ENCODE peak calls at places on chromosomes 7 and 10, in nine cellular contexts. I is ascending aorta, X is upper lobe of right lung, U is cardiac muscle cell, W is dorsolateral prefrontal cortex, L is HepG2, K is fibroblast of lung, V is GM13976, M is AG10803. T is an unnamed sample.
A peak's percentile ranks its signal among the peaks of the same experiment; 100 is the strongest.

GRCh38 chr10:43427166-43427825 is 9.6 kb upstream of the ZNF487 start:
- DNase-seq in W (no peak), K (no peak), L (no peak), M (no peak), V (no peak), U (no peak), I (no peak), X (no peak), T (no peak)

GRCh38 chr10:93180402-93181040 is 106.8 kb downstream of the CYP26A1 start:
- DNase-seq in K (peak; percentile 39), I (no peak), X (no peak), L (no peak), V (no peak), W (no peak), M (peak; percentile 87), U (no peak), T (no peak)

GRCh38 chr10:72846225-72846624 is 47.3 kb upstream of the OIT3 start:
- DNase-seq in X (no peak), W (no peak), U (no peak), K (peak; percentile 90), L (no peak), I (no peak), V (no peak), M (peak; percentile 51), T (no peak)

GRCh38 chr10:101967713-101968112 is 88.3 kb downstream of the ARMH3 start:
- DNase-seq in I (no peak), X (no peak), M (peak; percentile 20), W (no peak), V (no peak), K (peak; percentile 68), U (no peak), L (no peak), T (no peak)

GRCh38 chr10:118960166-118961090 is 69.1 kb upstream of the NANOS1 start:
- DNase-seq in X (no peak), U (no peak), W (no peak), L (no peak), K (no peak), I (no peak), M (peak; percentile 49), V (no peak), T (no peak)

GRCh38 chr7:131042269-131043160 is 285.2 kb upstream of the MKLN1 start:
- DNase-seq in V (no peak), X (no peak), I (no peak), W (no peak), M (no peak), K (no peak), U (no peak), L (no peak), T (no peak)

GRCh38 chr10:32298066-32298812 is 48.7 kb downstream of the EPC1 start:
- DNase-seq in U (no peak), I (no peak), W (no peak), L (peak; percentile 21), V (no peak), X (no peak), M (peak; percentile 54), K (peak; percentile 91), T (no peak)

GRCh38 chr7:67553378-67553777 is 556.7 kb downstream of the TYW1 start:
- DNase-seq in W (no peak), K (no peak), V (no peak), M (peak; percentile 11), U (no peak), L (peak; percentile 5), I (no peak), X (no peak), T (no peak)

GRCh38 chr10:119399466-119399865 is 143.1 kb downstream of the RGS10 start:
- DNase-seq in V (no peak), X (no peak), L (no peak), M (no peak), W (no peak), K (no peak), U (no peak), I (no peak), T (no peak)

GRCh38 chr7:99083733-99084132 is 60.2 kb downstream of the SMURF1 start:
- DNase-seq in K (no peak), I (no peak), W (no peak), X (no peak), L (no peak), U (no peak), M (no peak), V (no peak), T (no peak)

GRCh38 chr10:9869185-9869584 is 1148.5 kb upstream of the CELF2 start:
- DNase-seq in M (no peak), L (no peak), I (no peak), W (no peak), K (no peak), V (no peak), X (no peak), U (no peak), T (no peak)

GRCh38 chr10:107496594-107496993 is 332.1 kb upstream of the SORCS1 start:
- DNase-seq in U (no peak), L (no peak), V (no peak), M (peak; percentile 11), I (no peak), X (no peak), K (peak; percentile 9), W (no peak), T (no peak)

GRCh38 chr7:6256709-6257535 is 15.5 kb downstream of the CYTH3 start:
- DNase-seq in L (peak; percentile 36), M (peak; percentile 89), K (peak; percentile 80), X (no peak), V (peak; percentile 61), U (no peak), I (peak; percentile 81), W (no peak), T (peak; percentile 31)

GRCh38 chr7:11707606-11708193 is 124.3 kb downstream of the THSD7A start:
- DNase-seq in W (no peak), I (no peak), L (no peak), V (no peak), K (peak; percentile 58), U (no peak), X (no peak), M (no peak), T (no peak)

GRCh38 chr10:73219384-73219783 is 27.7 kb downstream of the DNAJC9 start:
- DNase-seq in X (no peak), M (no peak), K (no peak), I (no peak), U (no peak), W (no peak), L (no peak), V (no peak), T (no peak)

GRCh38 chr10:75662715-75663114 is 231.3 kb downstream of the LRMDA start:
- DNase-seq in V (no peak), I (peak; percentile 88), X (no peak), K (peak; percentile 95), U (no peak), M (peak; percentile 98), W (no peak), L (no peak), T (no peak)

GRCh38 chr7:116357776-116358670 is 141.5 kb upstream of the CAV2 start:
- DNase-seq in K (peak; percentile 56), W (no peak), U (no peak), V (no peak), L (no peak), M (peak; percentile 64), I (no peak), X (no peak), T (no peak)

GRCh38 chr7:13031481-13031880 is 344.0 kb downstream of the ARL4A start:
- DNase-seq in K (peak; percentile 45), M (no peak), V (no peak), U (no peak), I (no peak), X (no peak), W (no peak), L (peak; percentile 44), T (no peak)

GRCh38 chr10:80518807-80519360 is 18.8 kb upstream of the SH2D4B start:
- DNase-seq in I (no peak), W (no peak), V (no peak), L (no peak), M (no peak), K (no peak), U (no peak), X (no peak), T (no peak)

DNA sequence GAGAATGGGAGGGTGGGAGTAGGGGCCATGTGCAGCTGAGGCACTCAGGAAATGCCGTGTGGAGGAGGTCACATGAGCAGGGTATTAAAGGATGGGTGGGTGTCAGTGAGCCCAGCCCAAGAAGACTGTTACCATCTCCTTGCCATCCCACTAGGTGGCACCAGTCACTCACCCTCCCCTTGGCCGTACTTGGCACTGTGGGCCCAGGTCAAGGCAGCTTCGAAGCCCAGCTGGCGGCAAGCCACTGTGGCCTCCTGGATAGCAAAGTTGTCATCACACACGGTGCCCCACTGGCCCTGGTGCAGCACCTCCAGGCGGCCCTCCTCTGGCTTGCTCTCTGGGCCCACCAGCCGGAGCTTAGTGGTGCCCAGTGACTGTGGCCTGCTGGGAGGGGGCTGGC is 5.4 kb downstream of the LOXL4 start:
- DNase-seq in W (no peak), U (peak; percentile 46), L (no peak), K (peak; percentile 23), M (peak; percentile 59), V (peak; percentile 50), I (no peak), X (peak; percentile 78), T (no peak)
- TF ChIP-seq CTCF in W (peak; percentile 31), U (peak; percentile 36), L (peak; percentile 87), K (peak; percentile 46), M (peak; percentile 62), V (no peak), I (peak; percentile 17), X (peak; percentile 52), T (no peak)

GRCh38 chr7:81632418-81632817 is 137.4 kb downstream of the HGF start:
- DNase-seq in W (no peak), I (no peak), K (peak; percentile 84), X (no peak), U (no peak), V (no peak), L (no peak), M (no peak), T (no peak)
- TF ChIP-seq CTCF in W (no peak), I (no peak), K (no peak), X (no peak), U (no peak), V (no peak), L (no peak), M (no peak), T (no peak)

DNA sequence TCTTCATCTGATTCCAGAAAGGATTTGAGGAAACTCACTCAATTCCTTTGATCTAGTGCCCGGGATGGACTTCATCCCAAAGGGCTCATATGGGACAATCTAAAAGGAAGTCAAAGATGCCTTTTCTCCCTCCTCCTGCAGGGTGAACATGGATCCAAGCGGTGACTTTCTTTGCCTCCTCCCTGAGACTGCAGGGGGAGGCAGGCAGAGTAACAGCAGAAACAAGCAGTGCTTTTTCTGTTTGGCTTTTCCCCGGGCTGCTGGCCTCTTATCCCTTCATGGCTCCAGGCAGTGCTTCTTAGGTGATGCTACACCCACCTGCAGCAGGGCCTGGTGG is 10.0 kb upstream of the DNMBP start:
- DNase-seq in K (no peak), M (no peak), L (peak; percentile 40), V (no peak), X (no peak), W (no peak), U (no peak), I (no peak), T (peak; percentile 81)
- TF ChIP-seq CTCF in K (peak; percentile 12), M (peak; percentile 29), L (no peak), V (no peak), X (no peak), W (no peak), U (no peak), I (no peak), T (peak; percentile 38)

DNA sequence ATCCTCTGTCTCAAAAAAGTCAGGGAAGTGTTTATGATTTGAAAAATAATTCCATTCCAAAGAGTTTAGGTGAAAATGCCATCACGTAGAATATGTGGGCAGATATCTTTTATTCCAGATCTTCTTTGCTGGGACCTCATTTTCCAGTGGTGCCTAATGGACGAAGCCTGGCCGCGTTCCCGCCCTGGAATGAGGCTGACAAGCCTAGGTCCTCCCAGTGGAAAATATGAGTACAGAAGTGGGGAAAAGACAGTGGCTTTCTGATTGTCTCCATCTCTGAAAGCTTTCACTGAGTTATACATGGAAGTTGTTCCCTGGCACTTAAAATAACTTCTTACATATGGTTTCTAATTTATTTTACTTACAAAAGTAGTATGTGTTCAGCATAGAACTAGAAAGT is 139.4 kb downstream of the TACC2 start:
- DNase-seq in L (no peak), X (no peak), I (peak; percentile 80), W (no peak), M (peak; percentile 59), V (no peak), U (no peak), K (peak; percentile 74), T (no peak)
- TF ChIP-seq CTCF in L (no peak), X (peak; percentile 28), I (no peak), W (no peak), M (peak; percentile 49), V (no peak), U (peak; percentile 5), K (peak; percentile 30), T (no peak)